ENCODE peak calls at places on chromosomes 3 and 15, in five cellular contexts. X is left cardiac atrium; B is naive thymus-derived CD4-positive, alpha-beta T cell; T is CD4-positive, CD25-positive, alpha-beta regulatory T cell; J is activated CD4-positive, CD25-positive, alpha-beta regulatory T cell treated with anti-CD3 and anti-CD28 coated beads, Interleukin-2, amount 50 U/mL, for 24 hours. D is an unnamed sample.

GRCh38 chr15:22253676-22254408 is 173.5 kb downstream of the OR4M2 start:
- ATAC-seq in X (peak; percentile 6), J (peak; percentile 78), B (peak; percentile 71), T (peak; percentile 49), D (no peak)

GRCh38 chr15:68431792-68432401 is at the start of gene ITGA11:
- ATAC-seq in X (peak; percentile 94), J (no peak), B (no peak), T (no peak), D (peak; percentile 86)

GRCh38 chr3:15531346-15531745 is 9.8 kb upstream of the COLQ start:
- ATAC-seq in J (no peak), X (no peak), T (no peak), B (no peak), D (no peak)

GRCh38 chr3:13228584-13228983 is 155.4 kb upstream of the IQSEC1 start:
- ATAC-seq in J (no peak), X (no peak), T (no peak), B (no peak), D (no peak)

GRCh38 chr3:117303446-117303845 is 593.9 kb downstream of the TUSC7 start:
- ATAC-seq in X (no peak), J (no peak), B (no peak), T (no peak), D (no peak)

GRCh38 chr3:20142517-20142916 is 43.5 kb downstream of the SGO1 start:
- ATAC-seq in B (no peak), T (no peak), X (no peak), J (no peak), D (no peak)

GRCh38 chr3:45026038-45026437 is at the start of gene CLEC3B:
- ATAC-seq in J (no peak), B (no peak), X (peak; percentile 80), T (no peak), D (peak; percentile 24)

GRCh38 chr3:122978569-122978968 is 49.0 kb downstream of the SEMA5B start:
- ATAC-seq in T (no peak), J (no peak), B (no peak), X (no peak), D (no peak)

GRCh38 chr15:92840149-92840548 is 60.0 kb upstream of the CHD2 start:
- ATAC-seq in X (no peak), B (no peak), T (no peak), J (no peak), D (no peak)

GRCh38 chr15:101807345-101807945 is 4.1 kb downstream of the OR4F6 start:
- ATAC-seq in J (peak; percentile 24), T (no peak), X (no peak), B (no peak), D (no peak)

GRCh38 chr3:83320726-83321125 is 1559.3 kb upstream of the GBE1 start:
- ATAC-seq in B (no peak), X (no peak), J (no peak), T (no peak), D (no peak)

GRCh38 chr3:29552036-29552435 is 271.2 kb downstream of the RBMS3 start:
- ATAC-seq in X (no peak), B (no peak), T (no peak), J (no peak), D (no peak)

GRCh38 chr3:124131158-124132115 is 139.5 kb upstream of the ROPN1 start:
- ATAC-seq in X (peak; percentile 80), B (no peak), J (no peak), T (no peak), D (no peak)

GRCh38 chr3:160707187-160707789 is 30.3 kb downstream of the ARL14 start:
- ATAC-seq in T (no peak), B (peak; percentile 71), J (peak; percentile 30), X (peak; percentile 70), D (peak; percentile 89)

GRCh38 chr3:187828571-187829452 is 83.5 kb upstream of the BCL6 start:
- ATAC-seq in T (no peak), B (peak; percentile 69), X (no peak), J (no peak), D (no peak)

D was measured in SK-N-SH treated with all-trans-retinoic acid at 6 μM for 48 hours.